ENCODE peak calls at places on chromosomes 4 and X, in ten cellular contexts. One of them, this sample, is unnamed.

GRCh38 chr4:158799856-158800255 is 31.0 kb downstream of the FNIP2 start:
- DNase-seq in SK-N-SH: no peak
- DNase-seq in IMR-90: no peak
- DNase-seq in GM23248: no peak
- DNase-seq in endothelial cell of umbilical vein: peak
- DNase-seq in H9: no peak
- DNase-seq in GM12878: no peak
- DNase-seq in osteoblast: no peak
- DNase-seq in hepatocyte: no peak
- DNase-seq in neural progenitor cell: no peak
- DNase-seq in this sample: no peak

GRCh38 chrX:13898603-13899002 is 81.7 kb upstream of the GPM6B start:
- DNase-seq in GM12878: no peak
- DNase-seq in neural progenitor cell: no peak
- DNase-seq in endothelial cell of umbilical vein: no peak
- DNase-seq in IMR-90: peak
- DNase-seq in osteoblast: no peak
- DNase-seq in H9: no peak
- DNase-seq in GM23248: peak
- DNase-seq in hepatocyte: no peak
- DNase-seq in SK-N-SH: no peak
- DNase-seq in this sample: no peak

GRCh38 chrX:38215141-38215540 is 5.5 kb downstream of the SRPX start:
- DNase-seq in osteoblast: no peak
- DNase-seq in GM23248: peak
- DNase-seq in SK-N-SH: no peak
- DNase-seq in neural progenitor cell: no peak
- DNase-seq in endothelial cell of umbilical vein: peak
- DNase-seq in GM12878: no peak
- DNase-seq in IMR-90: peak
- DNase-seq in H9: no peak
- DNase-seq in hepatocyte: no peak
- DNase-seq in this sample: no peak

GRCh38 chrX:70434914-70435586 is 9.6 kb upstream of the DLG3 start:
- DNase-seq in hepatocyte: no peak
- DNase-seq in GM23248: peak
- DNase-seq in GM12878: no peak
- DNase-seq in neural progenitor cell: peak
- DNase-seq in osteoblast: peak
- DNase-seq in H9: no peak
- DNase-seq in IMR-90: peak
- DNase-seq in endothelial cell of umbilical vein: no peak
- DNase-seq in SK-N-SH: no peak
- DNase-seq in this sample: peak

GRCh38 chrX:14801136-14801535 is 71.7 kb downstream of the FANCB start:
- DNase-seq in hepatocyte: no peak
- DNase-seq in SK-N-SH: no peak
- DNase-seq in GM12878: no peak
- DNase-seq in neural progenitor cell: no peak
- DNase-seq in H9: no peak
- DNase-seq in endothelial cell of umbilical vein: no peak
- DNase-seq in GM23248: peak
- DNase-seq in IMR-90: peak
- DNase-seq in osteoblast: no peak
- DNase-seq in this sample: no peak

GRCh38 chr4:39259571-39260330 is 77.4 kb downstream of the WDR19 start:
- DNase-seq in hepatocyte: no peak
- DNase-seq in GM12878: no peak
- DNase-seq in GM23248: peak
- DNase-seq in H9: no peak
- DNase-seq in SK-N-SH: no peak
- DNase-seq in osteoblast: no peak
- DNase-seq in IMR-90: peak
- DNase-seq in neural progenitor cell: no peak
- DNase-seq in endothelial cell of umbilical vein: peak
- DNase-seq in this sample: no peak

GRCh38 chr4:1541449-1542225 is 135.4 kb upstream of the NKX1-1 start:
- DNase-seq in SK-N-SH: no peak
- DNase-seq in IMR-90: no peak
- DNase-seq in endothelial cell of umbilical vein: no peak
- DNase-seq in hepatocyte: no peak
- DNase-seq in GM12878: no peak
- DNase-seq in H9: no peak
- DNase-seq in neural progenitor cell: no peak
- DNase-seq in GM23248: no peak
- DNase-seq in osteoblast: no peak
- DNase-seq in this sample: no peak

GRCh38 chrX:144801786-144802185 is 445.5 kb upstream of the SPANXN1 start:
- DNase-seq in GM12878: no peak
- DNase-seq in H9: no peak
- DNase-seq in neural progenitor cell: no peak
- DNase-seq in IMR-90: no peak
- DNase-seq in hepatocyte: no peak
- DNase-seq in endothelial cell of umbilical vein: no peak
- DNase-seq in GM23248: no peak
- DNase-seq in SK-N-SH: no peak
- DNase-seq in osteoblast: no peak
- DNase-seq in this sample: no peak

DNA sequence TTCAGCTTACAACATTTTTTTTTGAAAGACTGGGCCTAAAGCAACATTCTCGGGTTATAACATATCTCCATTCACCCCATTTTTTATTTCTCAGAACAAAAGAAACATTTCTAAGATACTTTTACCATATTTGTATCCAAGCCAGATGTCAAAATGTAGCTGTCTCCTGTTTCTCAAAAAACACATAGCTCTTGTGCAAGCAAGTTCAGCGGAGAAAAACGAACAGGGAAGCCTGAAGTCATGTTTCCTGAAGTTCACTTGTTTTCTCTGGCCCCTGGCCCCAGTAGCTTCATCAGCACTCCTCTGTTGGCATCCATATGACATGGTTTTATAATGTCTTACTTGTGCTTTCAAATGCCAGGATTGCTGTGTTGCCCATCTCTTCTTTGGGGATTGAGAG is 218.2 kb downstream of the BANK1 start:
- DNase-seq in osteoblast: no peak
- DNase-seq in IMR-90: no peak
- DNase-seq in hepatocyte: no peak
- DNase-seq in endothelial cell of umbilical vein: peak
- DNase-seq in GM23248: no peak
- DNase-seq in GM12878: no peak
- DNase-seq in neural progenitor cell: no peak
- DNase-seq in H9: no peak
- DNase-seq in SK-N-SH: no peak
- DNase-seq in this sample: no peak
- H2AFZ ChIP-seq in osteoblast: no peak
- H2AFZ ChIP-seq in IMR-90: no peak
- H2AFZ ChIP-seq in hepatocyte: no peak
- H2AFZ ChIP-seq in endothelial cell of umbilical vein: no peak
- H2AFZ ChIP-seq in GM23248: no peak
- H2AFZ ChIP-seq in GM12878: no peak
- H2AFZ ChIP-seq in neural progenitor cell: peak
- H2AFZ ChIP-seq in H9: no peak
- H2AFZ ChIP-seq in SK-N-SH: no peak
- H2AFZ ChIP-seq in this sample: no peak

DNA sequence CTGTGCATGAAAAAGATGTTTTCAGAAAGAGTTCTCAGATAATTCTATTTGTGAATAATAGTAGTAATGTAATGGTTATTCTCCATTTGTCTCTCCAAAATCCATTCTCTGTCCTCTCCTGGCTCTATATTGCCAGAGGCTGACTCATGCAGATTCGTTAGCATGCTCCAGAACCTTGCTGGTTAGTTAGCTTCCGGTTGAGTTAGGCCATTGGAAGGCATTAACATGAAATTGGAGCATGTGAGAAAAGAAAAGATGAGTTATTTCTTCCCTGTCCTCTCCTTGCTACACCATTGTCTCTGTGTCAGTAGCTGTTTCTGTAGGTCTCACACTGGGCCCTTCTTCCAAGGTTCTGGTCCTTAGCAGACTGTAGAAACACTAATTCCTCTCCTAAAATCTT is 23.5 kb upstream of the PRDM8 start:
- DNase-seq in endothelial cell of umbilical vein: no peak
- DNase-seq in neural progenitor cell: no peak
- DNase-seq in GM12878: no peak
- DNase-seq in GM23248: peak
- DNase-seq in hepatocyte: no peak
- DNase-seq in SK-N-SH: no peak
- DNase-seq in osteoblast: no peak
- DNase-seq in IMR-90: peak
- DNase-seq in H9: no peak
- DNase-seq in this sample: no peak
- H2AFZ ChIP-seq in endothelial cell of umbilical vein: peak
- H2AFZ ChIP-seq in neural progenitor cell: peak
- H2AFZ ChIP-seq in GM12878: no peak
- H2AFZ ChIP-seq in GM23248: no peak
- H2AFZ ChIP-seq in hepatocyte: no peak
- H2AFZ ChIP-seq in SK-N-SH: no peak
- H2AFZ ChIP-seq in osteoblast: peak
- H2AFZ ChIP-seq in IMR-90: no peak
- H2AFZ ChIP-seq in H9: no peak
- H2AFZ ChIP-seq in this sample: peak

GRCh38 chr4:122512430-122512829 is 55.9 kb upstream of the IL2 start:
- DNase-seq in SK-N-SH: no peak
- DNase-seq in GM23248: no peak
- DNase-seq in endothelial cell of umbilical vein: no peak
- DNase-seq in IMR-90: no peak
- DNase-seq in osteoblast: no peak
- DNase-seq in neural progenitor cell: no peak
- DNase-seq in hepatocyte: no peak
- DNase-seq in GM12878: no peak
- DNase-seq in H9: no peak
- DNase-seq in this sample: no peak

GRCh38 chr4:122516376-122516775 is 59.9 kb upstream of the IL2 start:
- DNase-seq in H9: no peak
- DNase-seq in SK-N-SH: no peak
- DNase-seq in IMR-90: no peak
- DNase-seq in GM12878: no peak
- DNase-seq in osteoblast: no peak
- DNase-seq in neural progenitor cell: no peak
- DNase-seq in endothelial cell of umbilical vein: no peak
- DNase-seq in hepatocyte: no peak
- DNase-seq in GM23248: no peak
- DNase-seq in this sample: no peak

GRCh38 chr4:122517345-122517744 is 60.8 kb upstream of the IL2 start:
- DNase-seq in neural progenitor cell: no peak
- DNase-seq in endothelial cell of umbilical vein: no peak
- DNase-seq in GM12878: no peak
- DNase-seq in IMR-90: no peak
- DNase-seq in SK-N-SH: no peak
- DNase-seq in GM23248: no peak
- DNase-seq in hepatocyte: no peak
- DNase-seq in H9: no peak
- DNase-seq in osteoblast: no peak
- DNase-seq in this sample: no peak

GRCh38 chr4:122514671-122515070 is 58.1 kb upstream of the IL2 start:
- DNase-seq in IMR-90: no peak
- DNase-seq in SK-N-SH: no peak
- DNase-seq in GM23248: no peak
- DNase-seq in H9: no peak
- DNase-seq in endothelial cell of umbilical vein: no peak
- DNase-seq in osteoblast: no peak
- DNase-seq in neural progenitor cell: no peak
- DNase-seq in GM12878: no peak
- DNase-seq in hepatocyte: no peak
- DNase-seq in this sample: no peak
- H2AFZ ChIP-seq in IMR-90: no peak
- H2AFZ ChIP-seq in SK-N-SH: no peak
- H2AFZ ChIP-seq in GM23248: no peak
- H2AFZ ChIP-seq in H9: no peak
- H2AFZ ChIP-seq in endothelial cell of umbilical vein: no peak
- H2AFZ ChIP-seq in osteoblast: no peak
- H2AFZ ChIP-seq in neural progenitor cell: no peak
- H2AFZ ChIP-seq in GM12878: no peak
- H2AFZ ChIP-seq in hepatocyte: no peak
- H2AFZ ChIP-seq in this sample: no peak

GRCh38 chr4:139171878-139172691 is 4.9 kb downstream of the ELF2 start:
- DNase-seq in neural progenitor cell: no peak
- DNase-seq in hepatocyte: no peak
- DNase-seq in SK-N-SH: no peak
- DNase-seq in GM23248: peak
- DNase-seq in IMR-90: peak
- DNase-seq in endothelial cell of umbilical vein: no peak
- DNase-seq in osteoblast: peak
- DNase-seq in H9: no peak
- DNase-seq in GM12878: no peak
- DNase-seq in this sample: peak

GRCh38 chr4:139176299-139177048 is 544 bp downstream of the ELF2 start:
- DNase-seq in hepatocyte: peak
- DNase-seq in SK-N-SH: peak
- DNase-seq in H9: peak
- DNase-seq in GM23248: peak
- DNase-seq in neural progenitor cell: peak
- DNase-seq in GM12878: no peak
- DNase-seq in endothelial cell of umbilical vein: peak
- DNase-seq in IMR-90: peak
- DNase-seq in osteoblast: peak
- DNase-seq in this sample: peak

GRCh38 chr4:139175647-139176298 is 1.2 kb downstream of the ELF2 start:
- DNase-seq in GM23248: peak
- DNase-seq in hepatocyte: no peak
- DNase-seq in neural progenitor cell: peak
- DNase-seq in GM12878: no peak
- DNase-seq in osteoblast: no peak
- DNase-seq in endothelial cell of umbilical vein: no peak
- DNase-seq in H9: no peak
- DNase-seq in SK-N-SH: peak
- DNase-seq in IMR-90: peak
- DNase-seq in this sample: no peak

GRCh38 chr4:139177049-139177887 is at the start of gene ELF2:
- DNase-seq in H9: peak
- DNase-seq in SK-N-SH: peak
- DNase-seq in neural progenitor cell: peak
- DNase-seq in IMR-90: peak
- DNase-seq in GM12878: no peak
- DNase-seq in osteoblast: peak
- DNase-seq in endothelial cell of umbilical vein: peak
- DNase-seq in GM23248: peak
- DNase-seq in hepatocyte: peak
- DNase-seq in this sample: peak

DNA sequence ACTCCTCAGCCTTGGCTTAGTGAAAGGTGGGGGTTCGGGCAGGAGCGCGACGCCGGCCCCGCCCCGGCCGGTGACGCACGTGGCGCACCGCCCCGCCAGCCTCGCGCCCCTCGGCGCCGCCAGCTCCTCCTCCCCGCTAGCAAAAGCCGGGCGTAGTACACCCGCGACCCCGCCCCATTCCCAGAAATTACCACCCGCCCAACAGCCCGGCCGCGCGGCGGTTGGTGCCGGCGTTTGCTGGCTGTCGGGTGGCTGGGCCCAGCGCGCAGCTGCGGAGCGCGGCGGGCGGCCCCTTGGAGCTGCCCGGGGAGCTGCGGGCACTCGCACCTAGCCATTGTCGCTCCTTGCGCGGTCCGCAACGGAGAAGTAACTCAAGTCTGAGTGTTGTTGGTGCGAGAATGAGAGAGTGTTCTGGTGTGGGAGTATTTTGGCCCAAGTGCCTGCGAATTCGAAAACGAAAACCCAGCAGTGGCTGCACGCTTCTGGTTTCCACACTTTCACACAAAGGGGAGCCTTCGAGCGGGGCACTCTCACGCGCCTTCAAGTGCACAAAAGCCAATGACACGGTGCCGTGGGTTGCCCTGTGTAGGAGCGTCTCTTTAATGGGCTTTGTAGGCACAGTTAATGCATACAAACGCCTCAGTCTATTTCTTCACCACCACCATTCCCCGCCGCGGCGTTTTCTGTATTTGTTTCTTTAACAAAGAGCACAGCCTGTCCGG is 1.0 kb upstream of the ELF2 start:
- DNase-seq in GM23248: peak
- DNase-seq in SK-N-SH: peak
- DNase-seq in endothelial cell of umbilical vein: peak
- DNase-seq in IMR-90: peak
- DNase-seq in neural progenitor cell: peak
- DNase-seq in H9: peak
- DNase-seq in hepatocyte: peak
- DNase-seq in GM12878: peak
- DNase-seq in osteoblast: peak
- DNase-seq in this sample: peak
- H2AFZ ChIP-seq in GM23248: peak
- H2AFZ ChIP-seq in SK-N-SH: peak
- H2AFZ ChIP-seq in endothelial cell of umbilical vein: peak
- H2AFZ ChIP-seq in IMR-90: peak
- H2AFZ ChIP-seq in neural progenitor cell: peak
- H2AFZ ChIP-seq in H9: no peak
- H2AFZ ChIP-seq in hepatocyte: peak
- H2AFZ ChIP-seq in GM12878: peak
- H2AFZ ChIP-seq in osteoblast: peak
- H2AFZ ChIP-seq in this sample: peak

This sample was measured in GM23338.